ENCODE peak calls at places on chromosomes 7 and 10, in four cellular contexts. P is IMR-90, F is SK-N-SH, T is GM12878. K is an unnamed sample.

GRCh38 chr7:66399566-66399965 is 194.4 kb downstream of the TPST1 start:
- DNase-seq in P (no peak), F (no peak), T (no peak), K (no peak)

GRCh38 chr7:85018498-85018897 is 168.4 kb downstream of the SEMA3D start:
- DNase-seq in P (peak; percentile 9), F (no peak), T (no peak), K (no peak)

GRCh38 chr7:151742713-151743480 is 134.0 kb downstream of the PRKAG2 start:
- DNase-seq in P (no peak), F (no peak), T (no peak), K (peak; percentile 29)

GRCh38 chr10:102546606-102547310 is 43.0 kb downstream of the SUFU start:
- DNase-seq in P (peak; percentile 90), F (peak; percentile 66), T (no peak), K (no peak)

GRCh38 chr10:4283841-4284610 is 499.0 kb upstream of the KLF6 start:
- DNase-seq in P (peak; percentile 82), F (no peak), T (no peak), K (no peak)

GRCh38 chr7:126450269-126450671 is 802.5 kb downstream of the GRM8 start:
- DNase-seq in P (no peak), F (no peak), T (peak; percentile 75), K (no peak)

GRCh38 chr7:20749896-20750295 is 36.8 kb downstream of the SP8 start:
- DNase-seq in P (no peak), F (no peak), T (no peak), K (no peak)

GRCh38 chr10:86411281-86411841 is 44.8 kb upstream of the GRID1 start:
- DNase-seq in P (peak; percentile 86), F (no peak), T (peak; percentile 74), K (no peak)

GRCh38 chr10:123009105-123009805 is 449 bp downstream of the ACADSB start:
- DNase-seq in P (no peak), F (peak; percentile 66), T (no peak), K (peak; percentile 3)

GRCh38 chr7:67346126-67346525 is 349.5 kb downstream of the TYW1 start:
- DNase-seq in P (no peak), F (no peak), T (no peak), K (no peak)

DNA sequence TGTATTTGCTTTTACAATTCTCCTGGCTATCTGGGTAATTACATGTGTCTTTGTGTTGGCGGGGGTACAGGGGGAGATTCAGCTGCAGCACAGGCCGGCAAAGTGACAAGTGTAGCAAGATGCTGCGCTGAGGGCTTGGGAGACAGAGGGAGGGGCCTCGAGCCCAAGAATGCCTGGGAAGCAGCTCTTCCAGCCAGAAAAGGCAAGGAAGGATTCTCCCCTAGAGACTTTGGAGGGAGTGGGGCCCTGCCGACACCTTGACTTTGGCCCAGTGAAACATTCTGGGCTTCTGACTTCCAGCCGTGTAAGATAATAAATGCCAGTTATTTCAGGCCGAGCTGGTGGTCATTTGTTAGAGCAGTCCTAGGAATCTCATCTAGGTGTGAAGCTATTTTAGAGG is 7.2 kb upstream of the REPIN1 start:
- DNase-seq in P (no peak), F (no peak), T (no peak), K (no peak)
- H3K4me2 ChIP-seq in P (no peak overlapping the region), F (no peak overlapping the region), T (no peak overlapping the region), K (no peak overlapping the region)

GRCh38 chr10:130141460-130141859 is 5.3 kb downstream of the GLRX3 start:
- DNase-seq in P (peak; percentile 36), F (no peak), T (no peak), K (no peak)

GRCh38 chr10:130140425-130140824 is 4.2 kb downstream of the GLRX3 start:
- DNase-seq in P (no peak), F (no peak), T (no peak), K (no peak)

GRCh38 chr10:130138479-130138866 is 2.3 kb downstream of the GLRX3 start:
- DNase-seq in P (peak; percentile 69), F (no peak), T (no peak), K (peak; percentile 34)

GRCh38 chr10:130141878-130142277 is 5.7 kb downstream of the GLRX3 start:
- DNase-seq in P (no peak), F (no peak), T (no peak), K (no peak)

DNA sequence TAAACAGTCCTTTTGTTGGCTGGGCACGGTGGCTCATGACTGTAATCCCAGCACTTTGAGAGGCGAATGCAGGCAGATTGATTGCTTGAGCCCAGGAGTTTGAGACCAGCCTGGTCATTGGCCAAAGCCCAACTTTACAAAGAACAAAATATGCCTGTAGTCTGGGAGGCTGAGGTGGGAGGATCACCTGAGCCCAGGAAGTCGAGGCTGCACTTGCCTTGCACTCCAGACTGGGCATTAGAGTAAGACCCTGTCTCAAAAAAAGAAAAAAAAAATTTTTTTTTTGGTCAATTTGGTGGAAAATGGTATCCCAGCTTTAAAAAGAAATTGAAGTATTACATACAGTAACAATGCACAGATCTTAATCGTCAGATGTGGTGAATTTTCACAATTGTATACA is 4.8 kb downstream of the GLRX3 start:
- DNase-seq in P (no peak), F (no peak), T (no peak), K (no peak)
- H3K4me3 ChIP-seq in P (no peak overlapping the region), F (no peak overlapping the region), T (peak overlapping the region; percentile 62), K (no peak overlapping the region)

GRCh38 chr10:11677480-11677879 is 64.7 kb upstream of the ECHDC3 start:
- DNase-seq in P (no peak), F (no peak), T (no peak), K (no peak)
- H3K27ac ChIP-seq in P (no peak overlapping the region), F (no peak overlapping the region), T (peak overlapping the region; percentile 92), K (no peak overlapping the region)

DNA sequence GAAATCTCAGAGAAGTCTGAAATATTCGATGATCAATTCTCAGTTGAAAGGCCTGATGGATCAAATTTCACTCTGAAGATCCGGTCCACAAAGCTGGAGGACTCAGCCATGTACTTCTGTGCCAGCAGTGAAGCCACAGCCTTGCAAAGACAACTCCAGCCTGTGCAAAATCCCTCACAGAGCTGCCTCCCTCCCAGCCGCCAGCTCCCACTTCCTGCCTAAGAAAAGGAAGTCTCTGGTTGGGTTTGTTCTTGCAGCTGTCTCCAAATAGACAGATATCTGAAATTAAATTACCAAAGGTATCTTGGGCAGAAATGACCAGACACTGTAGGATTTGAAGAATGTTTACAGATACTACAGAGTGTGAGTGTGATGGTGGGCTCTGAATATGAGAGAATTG is 43.4 kb upstream of the PRSS58 start:
- DNase-seq in P (no peak), F (no peak), T (no peak), K (no peak)
- H3K4me2 ChIP-seq in P (no peak overlapping the region), F (no peak overlapping the region), T (no peak overlapping the region), K (no peak overlapping the region)

GRCh38 chr10:112370424-112370819 is 3.5 kb upstream of the ACSL5 start:
- DNase-seq in P (no peak), F (no peak), T (no peak), K (no peak)
- H3K4me3 ChIP-seq in P (no peak overlapping the region), F (no peak overlapping the region), T (no peak overlapping the region), K (no peak overlapping the region)

GRCh38 chr10:124739119-124739921 is 4.9 kb downstream of the FAM53B start:
- DNase-seq in P (no peak), F (no peak), T (no peak), K (no peak)
- H3K27ac ChIP-seq in P (no peak overlapping the region), F (no peak overlapping the region), T (no peak overlapping the region), K (no peak overlapping the region)

DNA sequence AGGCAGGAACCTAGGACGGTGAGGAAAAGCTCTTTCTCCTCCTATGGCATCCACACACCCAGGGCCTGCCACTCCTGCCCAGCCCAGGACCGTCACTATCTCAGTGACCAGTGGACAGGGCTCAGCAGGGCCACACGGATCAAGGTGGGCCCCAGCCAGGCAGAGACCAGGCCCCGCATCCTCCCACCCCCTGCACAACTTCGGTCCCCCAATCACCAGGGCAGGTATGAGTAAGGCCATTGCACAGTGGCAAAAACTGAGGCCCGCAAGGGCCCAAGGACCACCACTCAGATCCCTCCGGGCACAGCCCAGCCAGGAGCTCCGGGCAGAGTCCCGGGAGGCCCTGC is 30.3 kb downstream of the OAT start:
- DNase-seq in P (no peak), F (no peak), T (no peak), K (no peak)
- H3K4me2 ChIP-seq in P (no peak overlapping the region), F (peak overlapping the region; percentile 76), T (peak overlapping the region; percentile 83), K (no peak overlapping the region)

DNA sequence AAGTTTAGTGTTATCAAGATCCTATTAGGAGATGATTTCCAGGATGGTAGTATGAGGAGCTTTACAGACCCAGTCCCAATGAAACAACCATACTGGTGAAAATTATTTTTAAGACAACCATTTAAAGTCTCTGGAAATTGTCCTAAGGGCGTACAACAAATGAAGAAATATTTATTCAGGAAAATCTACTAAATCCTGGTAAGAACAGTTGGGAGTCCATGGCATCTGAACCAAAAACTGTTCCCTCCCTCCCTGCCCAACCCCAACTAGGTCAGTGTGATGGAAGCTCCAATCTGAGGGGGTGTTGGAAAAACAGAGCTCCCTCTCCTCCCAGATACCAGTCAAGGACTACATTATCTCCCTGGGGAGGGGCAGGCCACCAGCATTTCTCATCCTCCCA is 74.7 kb upstream of the MKLN1 start:
- DNase-seq in P (no peak), F (no peak), T (no peak), K (no peak)
- H3K4me3 ChIP-seq in P (no peak overlapping the region), F (no peak overlapping the region), T (no peak overlapping the region), K (no peak overlapping the region)

GRCh38 chr10:118672163-118672562 is 76.7 kb upstream of the PRLHR start:
- DNase-seq in P (no peak), F (no peak), T (no peak), K (no peak)
- H3K27ac ChIP-seq in P (no peak overlapping the region), F (no peak overlapping the region), T (no peak overlapping the region), K (no peak overlapping the region)